ENCODE peak calls at places on chromosome 22, in six cellular contexts. C, T, A, D, O and N are unnamed samples.

GRCh38 chr22:19080853-19081252 is 41.4 kb downstream of the DGCR2 start:
- DNase-seq in C (no peak), T (no peak), A (no peak), D (no peak), O (no peak), N (peak)

GRCh38 chr22:17942721-17943120 is 81.6 kb downstream of the MICAL3 start:
- DNase-seq in C (no peak), T (no peak), A (no peak), D (no peak), O (no peak), N (no peak)

GRCh38 chr22:23836281-23836680 is 2.5 kb downstream of the DERL3 start:
- DNase-seq in C (no peak), T (no peak), A (no peak), D (no peak), O (no peak), N (no peak)

GRCh38 chr22:36017661-36018091 is 10.9 kb downstream of the RBFOX2 start:
- DNase-seq in C (no peak), T (no peak), A (no peak), D (no peak), O (peak), N (no peak)

GRCh38 chr22:18031670-18032454 is 7.5 kb upstream of the MICAL3 start:
- DNase-seq in C (peak), T (no peak), A (peak), D (no peak), O (peak), N (no peak)

GRCh38 chr22:47138898-47139789 is 376.7 kb downstream of the TBC1D22A start:
- DNase-seq in C (no peak), T (no peak), A (peak), D (no peak), O (no peak), N (no peak)

GRCh38 chr22:23184764-23185113 is 4.4 kb downstream of the BCR start:
- DNase-seq in C (no peak), T (no peak), A (no peak), D (no peak), O (no peak), N (no peak)

GRCh38 chr22:44689173-44689572 is 12.8 kb upstream of the PRR5 start:
- DNase-seq in C (no peak), T (no peak), A (no peak), D (no peak), O (no peak), N (no peak)

GRCh38 chr22:35299217-35299716 is 427 bp upstream of the TOM1 start:
- DNase-seq in C (no peak), T (no peak), A (peak), D (peak), O (peak), N (no peak)

GRCh38 chr22:28963362-28963761 is 80.0 kb downstream of the ZNRF3 start:
- DNase-seq in C (no peak), T (no peak), A (no peak), D (no peak), O (no peak), N (no peak)

GRCh38 chr22:40486962-40487602 is 116.7 kb downstream of the SGSM3 start:
- DNase-seq in C (no peak), T (no peak), A (no peak), D (no peak), O (no peak), N (no peak)

GRCh38 chr22:42833104-42833503 is 24.0 kb downstream of the ARFGAP3 start:
- DNase-seq in C (no peak), T (no peak), A (no peak), D (no peak), O (no peak), N (no peak)

GRCh38 chr22:50306753-50307749 is at the start of gene PLXNB2:
- DNase-seq in C (no peak), T (no peak), A (peak), D (peak), O (peak), N (peak)

GRCh38 chr22:49582171-49582570 is 245.5 kb downstream of the BRD1 start:
- DNase-seq in C (no peak), T (no peak), A (no peak), D (no peak), O (no peak), N (no peak)

GRCh38 chr22:37489994-37490393 is 3.8 kb upstream of the MFNG start:
- DNase-seq in C (no peak), T (no peak), A (no peak), D (no peak), O (no peak), N (no peak)

GRCh38 chr22:39980635-39981034 is 14.1 kb upstream of the FAM83F start:
- DNase-seq in C (no peak), T (no peak), A (peak), D (no peak), O (no peak), N (no peak)

GRCh38 chr22:23257889-23258825 is 77.8 kb downstream of the BCR start:
- DNase-seq in C (no peak), T (no peak), A (no peak), D (no peak), O (no peak), N (no peak)

GRCh38 chr22:17984114-17984513 is 40.2 kb downstream of the MICAL3 start:
- DNase-seq in C (no peak), T (no peak), A (no peak), D (no peak), O (no peak), N (no peak)

GRCh38 chr22:30763815-30764686 is 69.4 kb downstream of the OSBP2 start:
- DNase-seq in C (peak), T (peak), A (peak), D (peak), O (peak), N (peak)

GRCh38 chr22:20437253-20438065 is at the start of gene SCARF2:
- DNase-seq in C (no peak), T (no peak), A (no peak), D (peak), O (peak), N (peak)

GRCh38 chr22:19448076-19448607 is 631 bp upstream of the C22orf39 start:
- DNase-seq in C (no peak), T (no peak), A (peak), D (no peak), O (peak), N (peak)

GRCh38 chr22:45428391-45429385 is 15.2 kb downstream of the RIBC2 start:
- DNase-seq in C (no peak), T (no peak), A (no peak), D (no peak), O (no peak), N (no peak)

GRCh38 chr22:25628494-25628893 is 64.0 kb downstream of the GRK3 start:
- DNase-seq in C (no peak), T (no peak), A (no peak), D (no peak), O (peak), N (no peak)

GRCh38 chr22:30310881-30311771 is 15.6 kb downstream of the TBC1D10A start:
- DNase-seq in C (no peak), T (no peak), A (peak), D (no peak), O (peak), N (no peak)